ENCODE peak calls at places on chromosomes 11 and 22, in eight cellular contexts. X, O, E, U, N, C, I and R are unnamed samples.

GRCh38 chr11:76680517-76681425 is 10.2 kb upstream of the LRRC32 start:
- DNase-seq in O (peak), I (peak), X (peak), E (peak), N (no peak), U (no peak), C (peak), R (no peak)

GRCh38 chr11:62716816-62717215 is 9.3 kb downstream of the GNG3 start:
- DNase-seq in O (no peak), N (no peak), C (no peak), I (no peak), U (no peak), E (no peak), X (no peak), R (no peak)

GRCh38 chr22:44261861-44262595 is 50.7 kb downstream of the SHISAL1 start:
- DNase-seq in O (peak), C (peak), N (no peak), I (peak), X (no peak), E (peak), U (peak), R (no peak)

GRCh38 chr11:62601114-62601363 is 626 bp downstream of the MTA2 start:
- DNase-seq in C (no peak), X (no peak), O (no peak), U (no peak), N (no peak), E (no peak), I (no peak), R (no peak)

GRCh38 chr11:59172345-59173079 is 580 bp downstream of the DTX4 start:
- DNase-seq in U (peak), X (no peak), E (no peak), O (peak), I (no peak), C (no peak), N (no peak), R (no peak)

GRCh38 chr11:76802621-76803020 is 19.5 kb downstream of the TSKU start:
- DNase-seq in X (no peak), E (no peak), O (no peak), U (peak), N (no peak), I (no peak), C (no peak), R (no peak)

GRCh38 chr22:37228106-37229011 is 15.7 kb downstream of the RAC2 start:
- DNase-seq in O (peak), N (no peak), C (no peak), E (no peak), X (no peak), U (no peak), I (no peak), R (no peak)

GRCh38 chr22:42357634-42358296 is 74.4 kb downstream of the NFAM1 start:
- DNase-seq in U (peak), N (no peak), E (no peak), O (no peak), C (no peak), I (no peak), X (no peak), R (no peak)

GRCh38 chr11:101583180-101584128 is at the start of gene TRPC6:
- DNase-seq in X (peak), I (no peak), E (peak), O (peak), N (no peak), U (no peak), C (no peak), R (no peak)

GRCh38 chr11:25775608-25776007 is 556.3 kb upstream of the ANO3 start:
- DNase-seq in C (no peak), E (no peak), X (peak), N (no peak), O (no peak), I (no peak), U (no peak), R (no peak)

GRCh38 chr11:82195251-82195650 is 538.4 kb downstream of the FAM181B start:
- DNase-seq in N (no peak), I (no peak), U (no peak), C (no peak), E (no peak), O (no peak), X (no peak), R (no peak)

GRCh38 chr22:25987948-25988347 is 181.3 kb upstream of the SEZ6L start:
- DNase-seq in C (no peak), X (no peak), O (no peak), E (no peak), U (no peak), I (no peak), N (no peak), R (no peak)

GRCh38 chr11:17985517-17985916 is 27.3 kb downstream of the SERGEF start:
- DNase-seq in N (no peak), U (no peak), C (peak), E (peak), O (no peak), I (no peak), X (no peak), R (peak)

GRCh38 chr22:46119729-46120419 is 30.5 kb upstream of the PPARA start:
- DNase-seq in U (no peak), E (peak), C (peak), O (peak), X (peak), N (no peak), I (peak), R (no peak)

GRCh38 chr22:19982991-19983578 is 33.5 kb downstream of the ARVCF start:
- DNase-seq in I (no peak), N (no peak), C (no peak), E (no peak), U (no peak), X (no peak), O (peak), R (no peak)

DNA sequence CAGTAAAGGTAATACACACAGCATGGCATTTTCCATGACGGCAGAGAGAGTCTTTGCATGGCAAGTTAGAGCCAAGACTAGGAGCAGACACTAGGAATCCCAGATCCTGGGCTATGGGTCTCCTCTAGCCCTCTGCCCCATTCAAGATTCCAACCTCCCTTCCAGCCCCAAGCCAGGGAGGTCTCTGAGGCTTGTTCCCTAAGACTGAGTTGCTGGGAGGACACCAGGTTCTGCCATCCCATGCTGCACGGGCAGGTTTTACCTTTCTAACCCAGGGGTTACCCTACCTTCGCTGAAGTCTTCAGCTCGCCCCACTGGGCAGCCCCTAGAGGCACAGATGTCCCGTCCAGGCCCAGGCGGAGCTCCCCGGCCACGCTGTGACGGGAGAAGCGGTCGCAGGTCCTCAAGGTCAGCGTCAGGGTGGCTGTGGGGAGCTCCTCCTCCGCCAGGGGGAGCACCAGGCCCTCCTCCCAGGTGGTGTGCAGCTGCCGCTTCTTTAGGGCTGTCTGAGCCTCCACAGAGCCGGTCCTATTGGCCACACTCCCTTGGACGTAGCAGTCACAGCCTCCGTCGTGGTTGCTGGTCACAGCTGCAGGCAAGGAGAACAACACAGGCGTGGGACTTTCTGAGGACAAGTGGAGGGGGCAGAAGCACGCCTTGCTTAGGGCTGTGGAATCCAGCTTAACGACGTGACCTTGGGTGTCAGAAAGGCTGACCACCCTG is 33.8 kb downstream of the SYT13 start:
- DNase-seq in O (no peak), U (no peak), E (no peak), N (no peak), X (peak), I (no peak), C (no peak), R (no peak)
- TF ChIP-seq CTCF in O (no peak), U (no peak), E (peak), N (peak), X (peak), I (peak), C (peak), R (peak)

GRCh38 chr11:9992306-9992705 is 301.7 kb downstream of the SBF2 start:
- DNase-seq in N (no peak), I (no peak), X (peak), C (no peak), U (no peak), E (no peak), O (no peak), R (no peak)

GRCh38 chr11:9990221-9990973 is 303.6 kb downstream of the SBF2 start:
- DNase-seq in X (peak), O (no peak), C (peak), U (no peak), I (no peak), N (no peak), E (no peak), R (no peak)
- TF ChIP-seq CTCF in X (peak), O (no peak), C (peak), U (no peak), I (peak), N (no peak), E (no peak), R (no peak)

GRCh38 chr22:22893077-22893805 is 5.6 kb downstream of the IGLL5 start:
- DNase-seq in I (no peak), X (no peak), E (no peak), C (no peak), O (no peak), U (peak), N (no peak), R (no peak)
- TF ChIP-seq CTCF in I (no peak), X (no peak), E (no peak), C (no peak), O (no peak), U (no peak), N (no peak), R (no peak)

GRCh38 chr11:65060913-65061408 is 2.6 kb upstream of the NAALADL1 start:
- DNase-seq in N (no peak), O (no peak), U (no peak), X (no peak), I (no peak), C (peak), E (no peak), R (no peak)
- TF ChIP-seq CTCF in N (no peak), O (no peak), U (no peak), X (peak), I (peak), C (peak), E (no peak), R (peak)

DNA sequence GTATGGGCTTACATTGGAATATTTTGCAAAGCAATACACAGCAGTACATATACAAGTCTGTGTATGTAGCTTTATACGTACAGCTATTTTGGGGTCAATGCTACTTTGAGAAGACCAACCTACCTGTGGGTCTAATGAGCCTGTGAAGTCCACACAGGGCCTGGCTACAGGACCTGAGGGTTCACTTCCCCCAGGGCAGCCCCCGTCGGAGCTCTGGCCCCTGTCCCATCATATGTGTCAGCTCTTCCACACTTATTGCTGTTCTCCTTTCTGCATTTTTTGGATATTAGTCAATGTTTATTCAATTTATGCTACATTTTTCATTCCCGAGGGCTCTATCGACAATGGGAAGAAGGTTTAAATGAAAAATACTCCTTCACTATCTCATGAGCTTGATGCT is 1473.6 kb downstream of the BRD1 start:
- DNase-seq in N (no peak), C (no peak), O (no peak), I (no peak), U (no peak), E (no peak), X (no peak), R (no peak)
- TF ChIP-seq CTCF in N (no peak), C (no peak), O (no peak), I (no peak), U (no peak), E (no peak), X (no peak), R (no peak)

DNA sequence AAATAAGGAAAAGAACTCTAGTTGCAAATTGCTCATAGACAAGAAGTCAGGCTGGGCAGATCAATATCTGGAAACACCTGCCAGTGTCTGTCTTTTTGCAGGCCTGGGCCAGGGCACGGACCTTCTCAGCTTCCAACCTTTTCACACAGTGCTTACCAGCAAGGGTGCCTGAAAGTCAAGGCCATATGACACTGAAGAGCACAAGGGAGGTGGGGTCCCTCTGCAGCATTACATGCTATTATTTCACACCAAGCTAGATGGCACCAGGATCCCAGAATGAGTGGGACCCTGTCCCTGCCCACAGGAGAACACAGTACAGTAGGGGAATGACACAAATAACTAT is 5.9 kb upstream of the PEX26 start:
- DNase-seq in X (no peak), U (no peak), O (no peak), E (no peak), I (no peak), N (no peak), C (no peak), R (no peak)
- TF ChIP-seq CTCF in X (no peak), U (no peak), O (no peak), E (no peak), I (no peak), N (no peak), C (no peak), R (no peak)

GRCh38 chr11:9264381-9265210 is 554 bp downstream of the DENND5A start:
- DNase-seq in X (peak), I (peak), U (peak), C (peak), E (peak), O (peak), N (peak), R (peak)

GRCh38 chr11:9263840-9264380 is 1.2 kb downstream of the DENND5A start:
- DNase-seq in I (no peak), C (no peak), N (no peak), U (no peak), X (no peak), E (no peak), O (no peak), R (no peak)

GRCh38 chr11:9266926-9267325 is 1.8 kb upstream of the DENND5A start:
- DNase-seq in I (no peak), O (no peak), C (no peak), X (no peak), U (no peak), N (no peak), E (no peak), R (no peak)

GRCh38 chr11:9266132-9266736 is 1.1 kb upstream of the DENND5A start:
- DNase-seq in U (no peak), C (no peak), E (no peak), N (no peak), I (no peak), O (no peak), X (no peak), R (no peak)

GRCh38 chr11:9265211-9266131 is at the start of gene DENND5A:
- DNase-seq in O (peak), U (peak), I (peak), X (peak), C (peak), N (peak), E (peak), R (peak)
- TF ChIP-seq CTCF in O (no peak), U (no peak), I (no peak), X (no peak), C (no peak), N (no peak), E (no peak), R (no peak)